ENCODE peak calls at places on chromosomes 1 and 21, in five cellular contexts. One of them, this sample, is unnamed.

GRCh38 chr1:204447736-204448135 is 36.1 kb upstream of the PPP1R15B start:
- DNase-seq in HCT116: no peak
- DNase-seq in uterus: no peak
- DNase-seq in ovary: no peak
- DNase-seq in IMR-90: no peak
- DNase-seq in this sample: no peak

GRCh38 chr1:226654046-226654445 is 85.0 kb downstream of the ITPKB start:
- DNase-seq in HCT116: no peak
- DNase-seq in uterus: no peak
- DNase-seq in ovary: no peak
- DNase-seq in IMR-90: peak
- DNase-seq in this sample: no peak

GRCh38 chr1:96400074-96400473 is 321.5 kb upstream of the PTBP2 start:
- DNase-seq in HCT116: no peak
- DNase-seq in uterus: no peak
- DNase-seq in ovary: no peak
- DNase-seq in IMR-90: no peak
- DNase-seq in this sample: no peak

GRCh38 chr1:157113631-157114030 is 14.0 kb upstream of the ETV3L start:
- DNase-seq in HCT116: no peak
- DNase-seq in uterus: no peak
- DNase-seq in ovary: no peak
- DNase-seq in IMR-90: no peak
- DNase-seq in this sample: no peak

GRCh38 chr1:226980122-226980551 is 40.0 kb downstream of the COQ8A start:
- DNase-seq in HCT116: no peak
- DNase-seq in uterus: no peak
- DNase-seq in ovary: no peak
- DNase-seq in IMR-90: no peak
- DNase-seq in this sample: peak

GRCh38 chr1:167774710-167775109 is 52.9 kb downstream of the MPZL1 start:
- DNase-seq in HCT116: no peak
- DNase-seq in uterus: no peak
- DNase-seq in ovary: no peak
- DNase-seq in IMR-90: peak
- DNase-seq in this sample: no peak

GRCh38 chr1:8011016-8011415 is 15.1 kb downstream of the ERRFI1 start:
- DNase-seq in HCT116: no peak
- DNase-seq in uterus: no peak
- DNase-seq in ovary: no peak
- DNase-seq in IMR-90: no peak
- DNase-seq in this sample: no peak

GRCh38 chr1:34640654-34641401 is 114.0 kb upstream of the GJB5 start:
- DNase-seq in HCT116: no peak
- DNase-seq in uterus: no peak
- DNase-seq in ovary: no peak
- DNase-seq in IMR-90: no peak
- DNase-seq in this sample: no peak

GRCh38 chr21:41562101-41563000 is 54.4 kb upstream of the TMPRSS2 start:
- DNase-seq in HCT116: no peak
- DNase-seq in uterus: no peak
- DNase-seq in ovary: no peak
- DNase-seq in IMR-90: no peak
- DNase-seq in this sample: no peak

GRCh38 chr1:6631058-6631457 is 6.4 kb downstream of the THAP3 start:
- DNase-seq in HCT116: no peak
- DNase-seq in uterus: no peak
- DNase-seq in ovary: no peak
- DNase-seq in IMR-90: no peak
- DNase-seq in this sample: no peak

GRCh38 chr1:26317612-26318337 is at the start of gene CD52:
- DNase-seq in HCT116: no peak
- DNase-seq in uterus: no peak
- DNase-seq in ovary: no peak
- DNase-seq in IMR-90: no peak
- DNase-seq in this sample: peak

GRCh38 chr1:33147997-33148314 is 33.9 kb downstream of the TRIM62 start:
- DNase-seq in HCT116: peak
- DNase-seq in uterus: no peak
- DNase-seq in ovary: no peak
- DNase-seq in IMR-90: peak
- DNase-seq in this sample: no peak

GRCh38 chr1:240008298-240008697 is 83.4 kb upstream of the FMN2 start:
- DNase-seq in HCT116: no peak
- DNase-seq in uterus: no peak
- DNase-seq in ovary: no peak
- DNase-seq in IMR-90: no peak
- DNase-seq in this sample: no peak

GRCh38 chr1:27402349-27402754 is 9.9 kb downstream of the GPR3 start:
- DNase-seq in HCT116: no peak
- DNase-seq in uterus: peak
- DNase-seq in ovary: peak
- DNase-seq in IMR-90: peak
- DNase-seq in this sample: no peak

GRCh38 chr21:33963848-33964555 is 48.4 kb upstream of the ATP5PO start:
- DNase-seq in HCT116: no peak
- DNase-seq in uterus: no peak
- DNase-seq in ovary: no peak
- DNase-seq in IMR-90: no peak
- DNase-seq in this sample: peak

GRCh38 chr1:195697130-195697529 is 911.1 kb downstream of the KCNT2 start:
- DNase-seq in HCT116: no peak
- DNase-seq in uterus: no peak
- DNase-seq in ovary: no peak
- DNase-seq in IMR-90: no peak
- DNase-seq in this sample: no peak

GRCh38 chr1:199978408-199978940 is 49.0 kb upstream of the NR5A2 start:
- DNase-seq in HCT116: no peak
- DNase-seq in uterus: no peak
- DNase-seq in ovary: no peak
- DNase-seq in IMR-90: peak
- DNase-seq in this sample: no peak

GRCh38 chr1:241679404-241679803 is 27.3 kb downstream of the WDR64 start:
- DNase-seq in HCT116: no peak
- DNase-seq in uterus: no peak
- DNase-seq in ovary: no peak
- DNase-seq in IMR-90: no peak
- DNase-seq in this sample: no peak

GRCh38 chr1:65459397-65459768 is 38.9 kb downstream of the LEPR start:
- DNase-seq in HCT116: peak
- DNase-seq in uterus: no peak
- DNase-seq in ovary: no peak
- DNase-seq in IMR-90: peak
- DNase-seq in this sample: no peak

GRCh38 chr1:206014591-206014990 is 9.1 kb downstream of the CTSE start:
- DNase-seq in HCT116: no peak
- DNase-seq in uterus: no peak
- DNase-seq in ovary: no peak
- DNase-seq in IMR-90: no peak
- DNase-seq in this sample: no peak

GRCh38 chr1:206011057-206011456 is 7.9 kb upstream of the RAB7B start:
- DNase-seq in HCT116: no peak
- DNase-seq in uterus: no peak
- DNase-seq in ovary: no peak
- DNase-seq in IMR-90: no peak
- DNase-seq in this sample: no peak

GRCh38 chr1:206013017-206013800 is 10.0 kb upstream of the RAB7B start:
- DNase-seq in HCT116: no peak
- DNase-seq in uterus: no peak
- DNase-seq in ovary: no peak
- DNase-seq in IMR-90: no peak
- DNase-seq in this sample: no peak

GRCh38 chr1:206010101-206010500 is 6.9 kb upstream of the RAB7B start:
- DNase-seq in HCT116: no peak
- DNase-seq in uterus: no peak
- DNase-seq in ovary: no peak
- DNase-seq in IMR-90: no peak
- DNase-seq in this sample: no peak

GRCh38 chr1:206012086-206012859 is 9.1 kb upstream of the RAB7B start:
- DNase-seq in HCT116: no peak
- DNase-seq in uterus: no peak
- DNase-seq in ovary: no peak
- DNase-seq in IMR-90: no peak
- DNase-seq in this sample: no peak
- H3K27ac ChIP-seq in HCT116: no peak
- H3K27ac ChIP-seq in uterus: no peak
- H3K27ac ChIP-seq in ovary: no peak
- H3K27ac ChIP-seq in IMR-90: no peak
- H3K27ac ChIP-seq in this sample: no peak

GRCh38 chr1:153977250-153978240 is at the start of gene JTB:
- DNase-seq in HCT116: no peak
- DNase-seq in uterus: peak
- DNase-seq in ovary: peak
- DNase-seq in IMR-90: peak
- DNase-seq in this sample: no peak
- TF ChIP-seq POLR2A in HCT116: peak
- TF ChIP-seq POLR2A in uterus: peak
- TF ChIP-seq POLR2A in ovary: peak
- TF ChIP-seq POLR2A in IMR-90: peak
- TF ChIP-seq POLR2A in this sample: peak

DNA sequence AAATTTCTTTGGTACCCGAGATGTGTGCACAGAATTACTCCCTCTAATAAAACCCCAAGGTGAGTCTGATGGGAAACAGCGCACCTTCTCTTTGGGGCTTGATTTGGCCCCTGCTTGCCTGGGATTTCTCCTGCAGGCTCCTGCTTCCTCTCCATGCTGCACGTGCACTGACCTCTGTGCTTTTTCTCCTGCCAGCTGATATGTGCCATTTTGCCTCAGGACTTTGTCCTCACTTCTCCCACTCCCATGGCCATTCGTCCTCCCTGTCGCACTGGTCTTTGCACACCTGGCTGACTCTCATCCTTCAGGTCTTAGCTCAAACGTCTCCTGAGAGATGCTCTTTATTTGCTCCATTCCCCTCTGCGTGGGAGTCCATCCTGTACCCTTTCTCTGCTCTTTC is 1.2 kb downstream of the CBR1 start:
- DNase-seq in HCT116: no peak
- DNase-seq in uterus: no peak
- DNase-seq in ovary: no peak
- DNase-seq in IMR-90: no peak
- DNase-seq in this sample: no peak
- H3K27ac ChIP-seq in HCT116: no peak
- H3K27ac ChIP-seq in uterus: no peak
- H3K27ac ChIP-seq in ovary: no peak
- H3K27ac ChIP-seq in IMR-90: no peak
- H3K27ac ChIP-seq in this sample: peak

GRCh38 chr1:39635205-39635870 is 4.1 kb downstream of the HEYL start:
- DNase-seq in HCT116: no peak
- DNase-seq in uterus: no peak
- DNase-seq in ovary: no peak
- DNase-seq in IMR-90: no peak
- DNase-seq in this sample: no peak
- TF ChIP-seq POLR2A in HCT116: no peak
- TF ChIP-seq POLR2A in uterus: no peak
- TF ChIP-seq POLR2A in ovary: no peak
- TF ChIP-seq POLR2A in IMR-90: no peak
- TF ChIP-seq POLR2A in this sample: no peak

DNA sequence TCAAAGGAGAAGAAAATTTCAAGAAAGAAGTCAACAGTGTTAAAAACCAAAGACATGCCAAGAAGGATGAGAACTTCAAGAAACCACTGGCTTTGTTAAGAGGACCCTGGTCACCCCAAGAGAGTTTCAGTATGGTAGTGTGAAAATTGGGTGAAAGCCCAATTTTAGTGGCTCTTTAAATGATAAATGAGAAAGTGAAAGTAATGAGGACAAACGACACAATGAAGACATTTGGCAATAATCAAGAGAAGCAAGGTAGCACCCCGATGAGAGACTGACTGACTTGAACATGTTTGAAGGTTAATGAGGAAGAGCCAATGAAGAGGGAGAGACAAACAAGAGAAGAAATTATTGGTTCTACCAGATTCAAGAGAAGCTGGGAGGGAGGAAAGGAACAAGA is 36.9 kb downstream of the DNASE2B start:
- DNase-seq in HCT116: no peak
- DNase-seq in uterus: no peak
- DNase-seq in ovary: no peak
- DNase-seq in IMR-90: no peak
- DNase-seq in this sample: no peak
- H3K27ac ChIP-seq in HCT116: peak
- H3K27ac ChIP-seq in uterus: no peak
- H3K27ac ChIP-seq in ovary: no peak
- H3K27ac ChIP-seq in IMR-90: no peak
- H3K27ac ChIP-seq in this sample: no peak

DNA sequence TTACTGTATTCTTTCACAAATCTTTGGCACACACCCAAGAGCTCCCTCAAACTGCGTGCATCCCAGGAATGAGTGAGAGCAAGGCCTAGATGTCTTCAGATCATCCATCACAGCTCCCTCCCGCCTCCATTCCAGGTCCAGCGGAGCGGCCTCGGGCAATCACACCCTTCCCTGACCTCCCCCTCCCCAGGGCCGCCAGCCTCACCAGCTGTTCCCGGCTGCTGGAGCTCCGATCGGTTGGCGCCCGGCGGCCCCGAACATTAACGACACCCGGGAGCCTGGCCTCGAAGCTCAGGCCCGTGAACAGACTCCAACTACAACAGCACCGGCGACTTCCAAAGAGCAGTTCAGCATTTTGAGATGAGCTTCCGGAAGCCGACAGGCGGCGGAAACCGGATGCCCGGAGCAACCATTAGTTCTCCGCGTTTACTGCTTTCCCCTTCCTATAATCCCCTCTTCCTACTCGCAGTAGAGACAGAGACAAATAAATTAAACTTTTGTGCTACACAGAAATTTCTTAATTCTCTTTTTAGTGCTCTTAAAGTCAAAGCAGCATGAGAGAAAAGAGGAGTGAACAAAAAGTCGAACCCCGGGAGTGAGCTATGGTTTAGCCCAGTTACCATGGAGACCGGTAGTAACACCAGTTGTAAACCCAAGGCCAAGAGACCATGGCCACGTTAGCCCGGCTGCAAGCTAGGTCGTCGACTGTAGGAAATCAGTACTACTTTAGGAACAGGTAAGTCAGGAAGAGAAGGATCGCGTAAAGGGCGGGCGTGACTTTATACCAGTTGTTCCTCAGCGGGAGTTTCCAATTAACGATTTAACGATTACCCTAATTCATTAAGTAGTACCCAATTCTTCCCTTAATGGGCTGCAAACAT is at the start of the genes GPATCH2 and SPATA17:
- DNase-seq in HCT116: peak
- DNase-seq in uterus: peak
- DNase-seq in ovary: peak
- DNase-seq in IMR-90: peak
- DNase-seq in this sample: peak
- TF ChIP-seq POLR2A in HCT116: peak
- TF ChIP-seq POLR2A in uterus: no peak
- TF ChIP-seq POLR2A in ovary: peak
- TF ChIP-seq POLR2A in IMR-90: peak
- TF ChIP-seq POLR2A in this sample: no peak

This sample was measured in vagina.